ENCODE peak calls at places on chromosomes 11 and 22, in eight cellular contexts. H is HuH-7; K is activated T-cell treated with anti-CD3 and anti-CD28 coated beads, Interleukin-2, amount 50 U/mL, for 1 hour; A is nephron progenitor cell; U is glutamatergic neuron; Z is naive thymus-derived CD4-positive, alpha-beta T cell; J is EL; G is CD8-positive, alpha-beta memory T cell. L is an unnamed sample.

GRCh38 chr11:279966-280761 is 2.0 kb downstream of the NLRP6 start:
- DNase-seq in U (no peak), H (no peak), G (no peak), J (peak), K (peak), A (no peak), Z (peak), L (peak)

GRCh38 chr11:68968306-68969255 is 12.2 kb downstream of the MRGPRD start:
- DNase-seq in H (peak), Z (no peak), J (no peak), G (no peak), A (no peak), U (peak), K (no peak), L (no peak)

GRCh38 chr11:95704865-95705264 is 84.7 kb downstream of the FAM76B start:
- DNase-seq in J (no peak), A (no peak), Z (no peak), H (no peak), U (no peak), K (no peak), G (no peak), L (no peak)

GRCh38 chr11:122149232-122149631 is 33.2 kb upstream of the BLID start:
- DNase-seq in J (no peak), U (no peak), A (no peak), G (no peak), Z (no peak), H (no peak), K (no peak), L (no peak)

GRCh38 chr11:2760196-2760871 is 60.5 kb upstream of the KCNQ1OT1 start:
- DNase-seq in J (no peak), H (no peak), U (no peak), Z (no peak), K (peak), A (no peak), G (no peak), L (no peak)

GRCh38 chr11:69014084-69014935 is 1.3 kb upstream of the MRGPRF start:
- DNase-seq in Z (no peak), A (peak), K (no peak), J (no peak), U (peak), H (peak), G (no peak), L (no peak)

GRCh38 chr11:2516276-2517015 is 71.6 kb downstream of the KCNQ1 start:
- DNase-seq in J (no peak), H (no peak), G (no peak), Z (no peak), U (no peak), A (no peak), K (peak), L (no peak)

GRCh38 chr22:29979645-29980303 is 96.8 kb downstream of the MTMR3 start:
- DNase-seq in A (no peak), U (no peak), K (no peak), H (no peak), J (no peak), Z (no peak), G (no peak), L (no peak)

GRCh38 chr11:32113200-32113599 is 22.3 kb downstream of the RCN1 start:
- DNase-seq in G (no peak), Z (no peak), H (no peak), A (no peak), J (no peak), K (no peak), U (no peak), L (no peak)

GRCh38 chr22:41922336-41922735 is 4.3 kb downstream of the TNFRSF13C start:
- DNase-seq in Z (no peak), A (no peak), K (no peak), H (no peak), J (no peak), G (no peak), U (no peak), L (no peak)

L was measured in SW480.